ENCODE peak calls at places on chromosomes 16 and 17, in seven cellular contexts. H is NCI-H1694 treated with DMSO at 0.1 percent for 48 hours, E is cardiac muscle cell, B is lower leg skin, V is stomach, U is bronchial epithelial cell, P is AG10803. W is an unnamed sample.

GRCh38 chr17:49337900-49338299 is 24.1 kb downstream of the ZNF652 start:
- DNase-seq in B (no peak), U (no peak), V (no peak), P (no peak), E (peak), H (no peak), W (no peak)

GRCh38 chr16:14559809-14560227 is 70.2 kb downstream of the PARN start:
- DNase-seq in U (peak), B (no peak), H (no peak), P (no peak), E (peak), V (peak), W (no peak)

GRCh38 chr17:62008294-62008693 is 56.8 kb downstream of the MED13 start:
- DNase-seq in P (no peak), H (no peak), E (no peak), V (no peak), U (no peak), B (no peak), W (no peak)

GRCh38 chr17:41439375-41439774 is 1.4 kb downstream of the KRT38 start:
- DNase-seq in V (no peak), H (no peak), E (peak), U (peak), B (no peak), P (peak), W (no peak)

GRCh38 chr16:5502467-5502869 is 404.9 kb upstream of the EEF2KMT start:
- DNase-seq in U (no peak), E (no peak), H (no peak), B (no peak), P (no peak), V (no peak), W (peak)

GRCh38 chr17:78986048-78986648 is 6.4 kb upstream of the LGALS3BP start:
- DNase-seq in U (no peak), V (peak), P (peak), H (no peak), B (no peak), E (peak), W (peak)

GRCh38 chr17:1108810-1109605 is 70.8 kb downstream of the ABR start:
- DNase-seq in P (peak), H (no peak), E (peak), U (no peak), B (no peak), V (peak), W (peak)

GRCh38 chr17:11094377-11094776 is 146.6 kb upstream of the SHISA6 start:
- DNase-seq in P (no peak), V (no peak), B (no peak), H (no peak), E (no peak), U (no peak), W (no peak)

GRCh38 chr16:87264634-87265033 is 52.6 kb downstream of the C16orf95 start:
- DNase-seq in E (no peak), P (no peak), U (no peak), H (no peak), B (no peak), V (peak), W (no peak)

GRCh38 chr16:49698416-49698815 is 157.5 kb downstream of the ZNF423 start:
- DNase-seq in V (no peak), H (no peak), U (no peak), B (no peak), E (peak), P (no peak), W (no peak)

GRCh38 chr17:82544431-82545070 is 25.0 kb downstream of the FOXK2 start:
- DNase-seq in H (no peak), U (no peak), E (no peak), P (no peak), V (no peak), B (no peak), W (no peak)

GRCh38 chr17:43900183-43900857 is 7.0 kb downstream of the MPP2 start:
- DNase-seq in H (peak), V (peak), B (peak), U (peak), E (peak), P (peak), W (peak)

GRCh38 chr17:61459968-61460718 is 7.9 kb downstream of the TBX4 start:
- DNase-seq in B (peak), E (no peak), P (no peak), H (no peak), U (no peak), V (no peak), W (no peak)

GRCh38 chr16:57757326-57757786 is 21.8 kb downstream of the KATNB1 start:
- DNase-seq in V (peak), H (no peak), U (peak), B (peak), P (peak), E (peak), W (peak)

GRCh38 chr16:27786221-27786848 is 236.4 kb downstream of the KATNIP start:
- DNase-seq in U (no peak), V (no peak), P (no peak), E (no peak), B (no peak), H (no peak), W (no peak)

GRCh38 chr16:68356249-68356918 is 45.6 kb downstream of the PRMT7 start:
- DNase-seq in U (no peak), P (no peak), B (no peak), H (no peak), V (no peak), E (no peak), W (no peak)

W was measured in testis.